ENCODE peak calls at places on chromosomes 11 and 22, in eight cellular contexts. A is sigmoid colon; J is right atrium auricular region; O is endothelial cell; R is CD8-positive, alpha-beta T cell; I is WTC11; W is glutamatergic neuron; N is nephron progenitor cell. F is an unnamed sample.

GRCh38 chr22:43301866-43302265 is 41.3 kb downstream of the SCUBE1 start:
- DNase-seq in W (no peak), I (no peak), J (no peak), N (no peak), R (no peak), A (no peak), O (no peak), F (no peak)

GRCh38 chr22:27724181-27724580 is 77.4 kb downstream of the MN1 start:
- DNase-seq in W (no peak), J (no peak), A (no peak), R (no peak), I (no peak), N (no peak), O (no peak), F (no peak)

GRCh38 chr11:57223601-57224000 is 13.4 kb downstream of the APLNR start:
- DNase-seq in N (no peak), J (no peak), O (no peak), R (no peak), I (no peak), W (no peak), A (no peak), F (no peak)

GRCh38 chr11:58734681-58735490 is 3.1 kb upstream of the GLYAT start:
- DNase-seq in I (no peak), A (no peak), O (no peak), N (no peak), W (no peak), R (no peak), J (no peak), F (no peak)

GRCh38 chr11:20618083-20618482 is 18.7 kb downstream of the SLC6A5 start:
- DNase-seq in I (no peak), O (no peak), N (no peak), A (no peak), J (no peak), R (no peak), W (no peak), F (no peak)

GRCh38 chr11:60870276-60870675 is 2.9 kb downstream of the ZP1 start:
- DNase-seq in R (no peak), W (no peak), O (no peak), I (no peak), A (peak; percentile 32), N (no peak), J (no peak), F (no peak)

GRCh38 chr22:32847067-32847491 is 45.6 kb downstream of the TIMP3 start:
- DNase-seq in A (peak; percentile 87), O (no peak), N (no peak), W (no peak), R (no peak), I (no peak), J (no peak), F (no peak)

GRCh38 chr22:20239063-20239950 is 28.8 kb downstream of the RTN4R start:
- DNase-seq in N (peak; percentile 62), I (no peak), J (peak; percentile 64), A (no peak), W (peak; percentile 68), O (no peak), R (peak; percentile 46), F (no peak)

GRCh38 chr11:96357794-96358193 is 14.8 kb upstream of the MAML2 start:
- DNase-seq in J (no peak), A (no peak), N (no peak), R (peak; percentile 25), W (no peak), O (no peak), I (no peak), F (no peak)

GRCh38 chr22:17772963-17773605 is 1.2 kb downstream of the BID start:
- DNase-seq in N (no peak), I (no peak), W (peak; percentile 17), J (no peak), O (no peak), A (peak; percentile 67), R (peak; percentile 18), F (peak; percentile 64)

GRCh38 chr22:23418159-23418788 is 161.8 kb downstream of the IGLL1 start:
- DNase-seq in J (no peak), A (no peak), I (no peak), O (no peak), W (no peak), N (no peak), R (no peak), F (no peak)

GRCh38 chr22:22931557-22932270 is 44.1 kb downstream of the IGLL5 start:
- DNase-seq in W (no peak), N (no peak), J (no peak), O (no peak), A (no peak), I (no peak), R (no peak), F (no peak)

GRCh38 chr11:128492461-128492860 is 94.9 kb downstream of the ETS1 start:
- DNase-seq in A (no peak), N (no peak), J (no peak), O (no peak), I (no peak), W (no peak), R (no peak), F (no peak)

GRCh38 chr11:70628881-70629844 is 230.8 kb downstream of the CTTN start:
- DNase-seq in R (no peak), J (no peak), A (no peak), N (no peak), O (no peak), W (no peak), I (no peak), F (no peak)

GRCh38 chr22:40637181-40638150 is 947 bp upstream of the MRTFA start:
- DNase-seq in I (peak; percentile 19), N (no peak), A (peak; percentile 77), R (peak; percentile 53), O (no peak), W (no peak), J (peak; percentile 84), F (peak; percentile 82)

DNA sequence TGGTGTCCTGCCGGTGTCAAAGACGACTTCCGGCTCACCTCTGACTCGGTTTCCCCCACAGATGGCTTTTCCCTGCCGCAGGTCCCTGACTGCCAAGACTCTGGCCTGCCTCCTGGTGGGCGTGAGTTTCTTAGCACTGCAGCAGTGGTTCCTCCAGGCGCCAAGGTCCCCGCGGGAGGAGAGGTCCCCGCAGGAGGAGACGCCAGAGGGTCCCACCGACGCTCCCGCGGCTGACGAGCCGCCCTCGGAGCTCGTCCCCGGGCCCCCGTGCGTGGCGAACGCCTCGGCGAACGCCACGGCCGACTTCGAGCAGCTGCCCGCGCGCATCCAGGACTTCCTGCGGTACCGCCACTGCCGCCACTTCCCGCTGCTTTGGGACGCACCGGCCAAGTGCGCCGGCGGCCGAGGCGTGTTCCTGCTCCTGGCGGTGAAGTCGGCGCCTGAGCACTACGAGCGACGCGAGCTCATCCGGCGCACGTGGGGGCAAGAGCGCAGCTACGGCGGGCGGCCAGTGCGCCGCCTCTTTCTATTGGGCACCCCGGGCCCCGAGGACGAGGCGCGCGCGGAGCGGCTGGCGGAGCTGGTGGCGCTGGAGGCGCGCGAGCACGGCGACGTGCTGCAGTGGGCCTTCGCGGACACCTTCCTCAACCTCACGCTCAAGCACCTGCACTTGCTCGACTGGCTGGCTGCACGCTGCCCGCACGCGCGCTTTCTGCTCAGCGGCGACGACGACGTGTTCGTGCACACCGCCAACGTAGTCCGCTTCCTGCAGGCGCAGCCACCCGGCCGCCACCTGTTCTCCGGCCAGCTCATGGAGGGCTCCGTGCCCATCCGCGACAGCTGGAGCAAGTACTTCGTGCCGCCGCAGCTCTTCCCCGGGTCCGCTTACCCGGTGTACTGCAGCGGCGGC is 5.5 kb downstream of the B3GNT6 start:
- DNase-seq in W (peak; percentile 65), A (peak; percentile 54), I (peak; percentile 71), O (peak; percentile 56), R (no peak), N (peak; percentile 67), J (no peak), F (no peak)
- TF ChIP-seq CTCF in W (peak; percentile 61), A (peak; percentile 18), I (peak; percentile 52), O (peak; percentile 58), R (no peak), N (peak; percentile 49), J (peak; percentile 51), F (peak; percentile 37)

DNA sequence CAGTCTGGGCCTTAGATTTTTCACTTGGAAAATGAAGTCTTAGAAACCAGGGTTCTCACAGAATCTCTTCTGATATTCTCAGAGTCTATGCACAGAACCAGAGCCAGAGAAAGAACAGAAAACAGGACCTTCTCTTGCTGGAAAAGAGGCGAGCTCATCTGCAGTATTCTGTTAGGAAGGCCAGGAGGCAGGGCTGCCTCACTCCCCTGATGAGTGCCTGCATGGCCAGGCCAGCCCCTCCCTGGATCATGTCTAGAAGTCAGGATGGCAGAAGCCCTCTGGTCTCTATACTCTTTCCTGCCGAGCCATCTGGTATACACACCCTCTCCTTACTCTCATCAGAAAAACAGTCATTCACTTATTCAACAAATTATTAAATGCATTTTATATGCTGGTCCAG is 723 bp downstream of the OR51M1 start:
- DNase-seq in N (no peak), J (no peak), R (no peak), I (peak; percentile 18), O (no peak), W (peak; percentile 18), A (no peak), F (no peak)
- TF ChIP-seq CTCF in N (no peak), J (no peak), R (no peak), I (no peak), O (no peak), W (no peak), A (no peak), F (no peak)

GRCh38 chr22:16609548-16610261 is 17.1 kb upstream of the CCT8L2 start:
- DNase-seq in N (no peak), J (no peak), O (no peak), A (no peak), R (no peak), I (no peak), W (peak; percentile 43), F (no peak)
- TF ChIP-seq CTCF in N (no peak), J (no peak), O (no peak), A (no peak), R (no peak), I (no peak), W (no peak), F (no peak)

GRCh38 chr11:105861225-105861624 is 160.8 kb downstream of the MSANTD4 start:
- DNase-seq in A (no peak), N (no peak), R (no peak), W (no peak), O (no peak), J (no peak), I (no peak), F (no peak)

GRCh38 chr11:105860105-105860504 is 161.9 kb downstream of the MSANTD4 start:
- DNase-seq in W (no peak), N (no peak), I (no peak), J (no peak), O (no peak), R (no peak), A (no peak), F (no peak)

GRCh38 chr11:105856954-105857353 is 165.1 kb downstream of the MSANTD4 start:
- DNase-seq in O (no peak), R (no peak), W (no peak), A (no peak), N (no peak), J (no peak), I (no peak), F (no peak)

GRCh38 chr11:105867742-105868141 is 154.3 kb downstream of the MSANTD4 start:
- DNase-seq in A (no peak), O (no peak), I (no peak), N (no peak), W (no peak), R (no peak), J (no peak), F (no peak)

GRCh38 chr11:105862736-105863367 is 159.2 kb downstream of the MSANTD4 start:
- DNase-seq in A (no peak), R (no peak), W (no peak), O (no peak), J (no peak), N (no peak), I (no peak), F (no peak)
- TF ChIP-seq CTCF in A (no peak), R (peak; percentile 64), W (peak; percentile 66), O (peak; percentile 66), J (peak; percentile 62), N (peak; percentile 72), I (peak; percentile 40), F (peak; percentile 77)